ENCODE peak calls at places on chromosomes 16 and 17, in five cellular contexts. O, X, A, K and T are unnamed samples.

GRCh38 chr16:318628-319027 is 33.9 kb downstream of the AXIN1 start:
- DNase-seq in O (peak; percentile 40), X (no peak), A (no peak), K (peak; percentile 37), T (peak; percentile 75)

GRCh38 chr17:81665205-81666091 is 957 bp downstream of the OXLD1 start:
- DNase-seq in O (no peak), X (no peak), A (peak; percentile 6), K (peak; percentile 68), T (peak; percentile 23)

GRCh38 chr16:66478733-66479511 is 51.8 kb downstream of the BEAN1 start:
- DNase-seq in O (peak; percentile 51), X (peak; percentile 49), A (peak; percentile 40), K (peak; percentile 78), T (peak; percentile 69)

GRCh38 chr17:20302191-20302917 is 165.0 kb downstream of the LGALS9B start:
- DNase-seq in O (no peak), X (no peak), A (peak; percentile 4), K (no peak), T (no peak)

GRCh38 chr16:85752511-85753420 is 1.9 kb upstream of the C16orf74 start:
- DNase-seq in O (peak; percentile 62), X (no peak), A (peak; percentile 62), K (peak; percentile 75), T (peak; percentile 78)

GRCh38 chr16:66521951-66522771 is 27.8 kb downstream of the TK2 start:
- DNase-seq in O (no peak), X (peak; percentile 85), A (peak; percentile 76), K (peak; percentile 77), T (no peak)

GRCh38 chr17:13067629-13068303 is 49.9 kb upstream of the ELAC2 start:
- DNase-seq in O (no peak), X (no peak), A (no peak), K (no peak), T (no peak)

GRCh38 chr17:51000835-51001638 is 119.6 kb downstream of the SPAG9 start:
- DNase-seq in O (peak; percentile 73), X (no peak), A (peak; percentile 78), K (peak; percentile 59), T (peak; percentile 70)

GRCh38 chr17:81405382-81406005 is 10.2 kb downstream of the BAHCC1 start:
- DNase-seq in O (no peak), X (no peak), A (no peak), K (no peak), T (no peak)

GRCh38 chr17:72175787-72176515 is 55.1 kb downstream of the SOX9 start:
- DNase-seq in O (no peak), X (no peak), A (peak; percentile 55), K (no peak), T (no peak)

GRCh38 chr17:48841395-48841831 is 10.6 kb downstream of the CALCOCO2 start:
- DNase-seq in O (no peak), X (no peak), A (peak; percentile 76), K (no peak), T (no peak)

GRCh38 chr17:45031231-45032149 is 19.9 kb downstream of the DCAKD start:
- DNase-seq in O (no peak), X (no peak), A (no peak), K (peak; percentile 86), T (no peak)

GRCh38 chr17:44774271-44775135 is 15.7 kb downstream of the ADAM11 start:
- DNase-seq in O (peak; percentile 93), X (peak; percentile 59), A (peak; percentile 54), K (peak; percentile 91), T (peak; percentile 96)

GRCh38 chr17:51630101-51630671 is 369.8 kb downstream of the UTP18 start:
- DNase-seq in O (no peak), X (no peak), A (no peak), K (no peak), T (no peak)

GRCh38 chr16:63577891-63578290 is 1541.7 kb upstream of the CDH8 start:
- DNase-seq in O (no peak), X (no peak), A (no peak), K (no peak), T (no peak)

GRCh38 chr16:83606486-83607030 is 201.2 kb upstream of the HSBP1 start:
- DNase-seq in O (no peak), X (no peak), A (no peak), K (peak; percentile 13), T (no peak)

GRCh38 chr17:32111141-32111771 is 31.0 kb upstream of the RHOT1 start:
- DNase-seq in O (peak; percentile 22), X (no peak), A (peak; percentile 68), K (peak; percentile 87), T (peak; percentile 60)

DNA sequence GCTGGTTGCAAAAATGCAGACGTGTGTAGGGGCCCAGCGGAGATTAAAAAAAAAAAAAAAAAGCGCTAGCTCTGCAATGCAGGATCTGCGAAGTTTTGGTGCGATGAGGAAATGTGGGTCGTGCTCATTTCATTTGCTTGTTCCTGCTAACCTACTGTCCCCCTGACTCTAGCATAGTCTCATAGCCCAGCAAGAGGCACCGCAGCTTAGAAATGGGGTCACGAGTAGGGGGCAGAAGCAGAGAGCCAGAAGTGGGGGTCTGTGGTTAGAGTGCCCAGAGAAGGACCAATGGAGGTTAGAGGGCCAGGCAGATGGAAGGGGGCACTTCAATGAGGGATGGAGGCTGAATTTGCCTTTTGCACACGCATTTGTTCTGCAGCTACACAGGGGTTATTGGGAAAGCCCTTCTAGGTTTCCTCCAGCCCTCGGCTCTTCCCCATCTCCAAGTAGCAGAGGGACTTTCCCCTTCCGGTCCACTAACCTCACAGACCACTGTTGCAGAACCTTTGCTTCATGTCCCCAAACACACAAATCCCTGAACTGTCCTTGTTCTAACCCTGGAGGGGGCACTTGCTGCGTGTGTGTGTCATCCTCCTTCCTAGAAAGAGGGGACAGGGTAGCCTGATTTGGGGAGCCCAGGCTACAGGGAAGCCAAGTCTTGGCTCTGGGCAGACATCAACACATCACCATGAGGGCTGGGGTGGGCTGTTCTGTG is 7.0 kb upstream of the NR1D1 start:
- DNase-seq in O (no peak), X (no peak), A (no peak), K (no peak), T (no peak)
- H3K4me3 ChIP-seq in O (no peak overlapping the region), X (no peak overlapping the region), A (no peak overlapping the region), K (no peak overlapping the region), T (no peak overlapping the region)

GRCh38 chr16:35931722-35932121 is 2472.3 kb downstream of the TP53TG3F start:
- DNase-seq in O (no peak), X (no peak), A (no peak), K (no peak), T (no peak)
- H3K9me3 ChIP-seq in O (peaks cover 3% of the 10 kb centered on the region), X (no peaks in the 10 kb centered on the region), A (no peaks in the 10 kb centered on the region), K (no peaks in the 10 kb centered on the region), T (peaks cover 77% of the 10 kb centered on the region)

GRCh38 chr17:3961564-3962047 is 2.6 kb downstream of the ATP2A3 start:
- DNase-seq in O (no peak), X (no peak), A (no peak), K (no peak), T (no peak)
- H3K4me3 ChIP-seq in O (no peak overlapping the region), X (peak overlapping the region; percentile 88), A (no peak overlapping the region), K (peak overlapping the region; percentile 73), T (no peak overlapping the region)

GRCh38 chr17:22142091-22142490 is 449.8 kb downstream of the KCNJ18 start:
- DNase-seq in O (no peak), X (no peak), A (no peak), K (peak; percentile 82), T (no peak)

GRCh38 chr17:22138861-22139469 is 446.6 kb downstream of the KCNJ18 start:
- DNase-seq in O (no peak), X (no peak), A (no peak), K (no peak), T (no peak)
- H3K9me3 ChIP-seq in O (no peaks in the 10 kb centered on the region), X (no peaks in the 10 kb centered on the region), A (peaks cover 6% of the 10 kb centered on the region), K (no peaks in the 10 kb centered on the region), T (peaks cover 43% of the 10 kb centered on the region)

GRCh38 chr17:1872254-1872653 is 42.4 kb downstream of the RPA1 start:
- DNase-seq in O (no peak), X (no peak), A (no peak), K (no peak), T (no peak)
- H3K4me3 ChIP-seq in O (no peak overlapping the region), X (no peak overlapping the region), A (no peak overlapping the region), K (no peak overlapping the region), T (no peak overlapping the region)

DNA sequence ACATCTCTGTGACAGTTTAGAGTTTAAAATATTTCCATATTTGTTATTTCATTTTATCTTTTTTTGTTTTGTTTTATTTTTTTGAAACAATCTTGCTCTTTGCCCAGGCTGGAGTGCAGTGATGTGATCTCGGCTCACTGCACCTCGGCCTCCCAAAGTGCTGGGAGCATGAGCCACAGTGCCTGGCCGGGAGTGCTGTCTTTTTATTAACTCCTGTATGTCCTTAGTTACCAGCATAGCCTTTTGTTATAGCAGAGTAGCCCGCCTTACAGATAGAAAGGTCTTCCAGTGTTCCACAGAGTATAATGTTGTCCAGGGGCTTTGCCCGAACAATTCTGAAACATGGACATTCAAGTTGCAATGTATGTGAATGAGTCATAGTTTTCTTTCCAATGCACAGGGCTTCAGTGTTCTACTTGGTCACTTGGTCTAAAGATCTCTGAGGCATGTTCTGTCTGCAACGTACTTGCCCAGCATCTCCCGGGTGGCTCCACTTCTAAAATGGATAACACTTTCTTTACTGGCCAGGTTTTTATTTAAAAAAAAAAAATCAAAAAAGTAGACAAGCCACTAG is 125.6 kb downstream of the KCNJ18 start:
- DNase-seq in O (no peak), X (no peak), A (no peak), K (no peak), T (no peak)
- H3K9me3 ChIP-seq in O (peaks cover 12% of the 10 kb centered on the region), X (no peaks in the 10 kb centered on the region), A (peaks cover 28% of the 10 kb centered on the region), K (no peaks in the 10 kb centered on the region), T (peaks cover 76% of the 10 kb centered on the region)

GRCh38 chr17:58330544-58330996 is 2.0 kb upstream of the TSPOAP1 start:
- DNase-seq in O (no peak), X (no peak), A (no peak), K (peak; percentile 67), T (no peak)
- H3K4me3 ChIP-seq in O (no peak overlapping the region), X (peak overlapping the region; percentile 98), A (no peak overlapping the region), K (peak overlapping the region; percentile 91), T (no peak overlapping the region)

GRCh38 chr16:10412935-10413601 is 27.2 kb downstream of the ATF7IP2 start:
- DNase-seq in O (no peak), X (no peak), A (no peak), K (no peak), T (no peak)
- H3K9me3 ChIP-seq in O (no peaks in the 10 kb centered on the region), X (peaks cover 20% of the 10 kb centered on the region), A (peaks cover 10% of the 10 kb centered on the region), K (peaks cover 60% of the 10 kb centered on the region), T (peaks cover 25% of the 10 kb centered on the region)

GRCh38 chr16:30949655-30950515 is 1.0 kb downstream of the ORAI3 start:
- DNase-seq in O (peak; percentile 66), X (no peak), A (peak; percentile 80), K (peak; percentile 96), T (peak; percentile 67)

GRCh38 chr16:30948087-30948955 is 547 bp upstream of the ORAI3 start:
- DNase-seq in O (peak; percentile 100), X (no peak), A (peak; percentile 96), K (peak; percentile 72), T (peak; percentile 100)

GRCh38 chr16:30948956-30949654 is at the start of gene ORAI3:
- DNase-seq in O (peak; percentile 84), X (no peak), A (peak; percentile 44), K (peak; percentile 82), T (peak; percentile 84)

GRCh38 chr16:30946671-30947532 is 2.0 kb upstream of the ORAI3 start:
- DNase-seq in O (no peak), X (no peak), A (no peak), K (no peak), T (no peak)

DNA sequence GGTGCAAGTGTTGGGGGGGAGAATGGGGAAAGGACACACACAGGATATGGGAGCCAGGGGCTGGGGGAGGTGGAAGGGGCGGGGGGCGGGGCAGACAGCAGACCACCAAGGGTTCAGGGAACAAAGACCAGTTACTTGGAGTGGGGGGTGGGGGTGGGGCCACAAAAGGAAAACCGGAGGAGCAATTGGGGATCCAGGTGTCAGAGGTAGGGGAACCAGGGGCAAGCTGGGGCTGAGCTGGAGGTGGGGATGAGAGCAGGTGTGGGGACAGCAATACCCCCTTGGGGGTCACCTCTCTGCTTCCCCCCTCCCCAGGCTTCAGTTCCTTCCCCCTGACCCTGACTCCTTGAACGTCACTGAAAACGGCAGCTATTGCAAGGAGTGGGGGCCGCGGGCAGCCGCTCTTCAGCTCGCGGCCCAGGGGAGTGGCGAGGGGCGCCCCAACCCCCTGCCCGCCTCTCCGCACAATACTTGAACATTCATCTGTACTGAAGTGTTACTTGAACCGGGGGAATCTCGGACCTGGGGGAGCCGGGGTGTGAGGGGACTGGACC is 1.3 kb upstream of the ORAI3 start:
- DNase-seq in O (no peak), X (no peak), A (no peak), K (no peak), T (peak; percentile 37)
- H3K4me3 ChIP-seq in O (peak overlapping the region; percentile 29), X (no peak overlapping the region), A (no peak overlapping the region), K (no peak overlapping the region), T (peak overlapping the region; percentile 96)